ENCODE peak calls at places on chromosomes 5 and 9, in nine cellular contexts. Q is breast epithelium, X is tibial artery, O is PC-3, N is stomach, B is WERI-Rb-1, I is SJSA1, M is OCI-LY7, L is mucosa of descending colon. H is an unnamed sample. For H3K36me3, the result is how much of the 10 kb centered on the place peaks cover.

GRCh38 chr5:40733842-40734563 is 21.8 kb downstream of the TTC33 start:
- DNase-seq in N (no peak), X (no peak), O (no peak), B (no peak), I (no peak), L (peak), M (no peak), Q (no peak), H (no peak)

GRCh38 chr5:56302027-56302426 is 68.9 kb upstream of the ANKRD55 start:
- DNase-seq in Q (no peak), X (no peak), I (no peak), N (no peak), L (no peak), M (no peak), B (no peak), O (peak), H (no peak)

GRCh38 chr5:138274189-138274853 is at the start of gene GFRA3:
- DNase-seq in X (no peak), L (no peak), Q (no peak), B (peak), I (no peak), M (no peak), O (no peak), N (no peak), H (peak)

GRCh38 chr5:116145416-116145815 is 60.6 kb downstream of the COMMD10 start:
- DNase-seq in B (no peak), M (no peak), I (no peak), O (no peak), Q (no peak), N (no peak), L (no peak), X (no peak), H (no peak)

GRCh38 chr5:169876376-169876775 is 103.9 kb downstream of the INSYN2B start:
- DNase-seq in B (no peak), X (no peak), Q (no peak), M (no peak), N (no peak), I (no peak), L (no peak), O (no peak), H (no peak)

GRCh38 chr5:89850516-89850865 is 559.1 kb downstream of the CETN3 start:
- DNase-seq in M (no peak), L (no peak), Q (no peak), I (no peak), X (no peak), B (no peak), N (no peak), O (no peak), H (peak)

GRCh38 chr9:137085918-137086530 is 761 bp upstream of the MAN1B1 start:
- DNase-seq in M (peak), B (no peak), Q (peak), I (no peak), X (peak), O (peak), L (peak), N (peak), H (peak)

GRCh38 chr9:21434202-21435014 is 5.8 kb upstream of the IFNA1 start:
- DNase-seq in O (peak), I (peak), N (peak), M (peak), B (peak), X (no peak), L (peak), Q (peak), H (no peak)

DNA sequence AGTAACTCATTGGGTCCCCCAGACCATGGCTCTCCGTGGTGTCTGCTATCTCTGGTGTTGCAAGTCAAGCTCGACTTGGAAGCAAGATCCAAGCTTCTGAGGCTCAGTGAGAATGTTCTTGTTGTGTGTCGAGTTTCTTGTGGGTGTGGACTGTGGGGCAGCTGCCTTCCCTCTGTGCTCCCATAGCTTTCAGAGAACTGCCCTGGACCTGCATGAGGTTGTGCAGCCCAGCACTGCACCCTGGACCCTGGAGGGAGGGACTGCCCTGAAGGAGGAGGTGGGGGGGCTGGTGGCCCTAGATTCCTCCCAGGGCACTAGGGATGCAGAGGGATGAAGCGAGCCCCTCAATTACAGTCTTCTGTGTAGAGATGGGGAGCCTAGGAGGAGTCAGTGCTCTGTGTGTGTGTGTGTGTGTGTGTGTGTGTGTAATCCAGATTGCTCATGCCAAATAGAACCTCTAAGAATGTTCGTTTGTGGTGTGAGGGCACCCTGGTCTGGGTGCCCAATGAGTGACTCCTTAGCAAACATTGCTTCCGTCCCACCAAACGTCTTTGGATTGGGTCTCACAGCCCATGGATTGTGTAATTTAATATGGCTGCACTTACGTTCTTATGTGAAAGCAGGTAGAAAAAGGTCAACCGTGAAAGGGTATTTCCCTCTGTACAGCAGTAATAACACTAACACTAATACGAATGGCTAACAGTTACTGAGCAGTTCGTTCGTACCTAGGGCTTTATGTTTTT is 143.3 kb upstream of the LMX1B start:
- DNase-seq in N (no peak), L (no peak), I (no peak), X (no peak), O (no peak), Q (no peak), B (no peak), M (peak), H (no peak)
- H3K4me3 ChIP-seq in N (no peak), L (no peak), I (no peak), X (no peak), O (no peak), Q (no peak), B (no peak), M (no peak), H (no peak)

GRCh38 chr9:116213673-116214047 is 60.1 kb downstream of the PAPPA start:
- DNase-seq in L (no peak), N (no peak), Q (no peak), I (no peak), B (no peak), X (no peak), O (no peak), M (no peak), H (no peak)
- H3K36me3 ChIP-seq in L (under half), N (under half), Q (under half), I (under half), B (under half), X (under half), O (under half), M (under half), H (under half)

GRCh38 chr9:133528001-133528886 is 3.5 kb upstream of the MYMK start:
- DNase-seq in Q (no peak), I (no peak), M (no peak), B (no peak), N (no peak), O (no peak), X (no peak), L (no peak), H (no peak)
- H3K4me3 ChIP-seq in Q (no peak), I (no peak), M (no peak), B (no peak), N (no peak), O (no peak), X (no peak), L (no peak), H (no peak)

DNA sequence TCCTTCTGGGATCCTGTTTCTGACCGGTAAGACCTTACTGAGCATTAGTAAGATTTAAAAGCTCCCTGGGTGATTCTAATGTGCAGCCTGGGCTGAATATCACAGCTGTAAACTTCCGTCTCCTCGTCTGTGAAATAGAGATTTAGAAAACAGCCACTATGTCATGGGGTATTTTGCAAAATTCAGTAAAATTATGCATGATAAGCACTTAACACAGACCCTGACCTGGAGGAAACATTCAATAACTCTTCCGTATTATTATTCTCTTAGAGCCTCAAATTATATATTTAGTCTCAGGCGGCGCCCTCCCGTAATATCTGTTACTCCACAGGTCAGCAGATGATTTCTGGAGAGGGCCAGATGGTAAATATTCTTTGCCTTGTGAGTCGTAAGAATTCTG is 39.3 kb upstream of the RARS1 start:
- DNase-seq in N (no peak), B (no peak), I (no peak), X (no peak), Q (no peak), L (no peak), M (no peak), O (no peak), H (no peak)
- H3K36me3 ChIP-seq in N (under half), B (under half), I (under half), X (under half), Q (under half), L (under half), M (under half), O (under half), H (under half)

H was measured in GM06990.